ENCODE peak calls at places on chromosomes 16 and 17, in eight cellular contexts. One of them, this sample, is unnamed.

GRCh38 chr17:885971-886571 is 93.5 kb downstream of the NXN start:
- DNase-seq in HL-60: no peak
- DNase-seq in SK-N-SH: no peak
- DNase-seq in K562: no peak
- DNase-seq in HCT116: no peak
- DNase-seq in GM23338: no peak
- DNase-seq in A549: no peak
- DNase-seq in Panc1: no peak
- DNase-seq in this sample: no peak

GRCh38 chr17:80129006-80129565 is 17.8 kb downstream of the EIF4A3 start:
- DNase-seq in Panc1: no peak
- DNase-seq in A549: no peak
- DNase-seq in K562: no peak
- DNase-seq in SK-N-SH: no peak
- DNase-seq in HCT116: no peak
- DNase-seq in HL-60: no peak
- DNase-seq in GM23338: no peak
- DNase-seq in this sample: no peak

GRCh38 chr16:51365715-51366114 is 214.6 kb upstream of the SALL1 start:
- DNase-seq in Panc1: no peak
- DNase-seq in A549: no peak
- DNase-seq in HCT116: no peak
- DNase-seq in GM23338: no peak
- DNase-seq in SK-N-SH: no peak
- DNase-seq in HL-60: no peak
- DNase-seq in K562: no peak
- DNase-seq in this sample: no peak

GRCh38 chr17:10649031-10649430 is 8.1 kb downstream of the MYH3 start:
- DNase-seq in HCT116: no peak
- DNase-seq in GM23338: no peak
- DNase-seq in K562: no peak
- DNase-seq in A549: no peak
- DNase-seq in HL-60: no peak
- DNase-seq in Panc1: no peak
- DNase-seq in SK-N-SH: no peak
- DNase-seq in this sample: no peak

GRCh38 chr17:38485146-38485468 is 56.8 kb downstream of the ARHGAP23 start:
- DNase-seq in GM23338: no peak
- DNase-seq in K562: no peak
- DNase-seq in A549: no peak
- DNase-seq in SK-N-SH: no peak
- DNase-seq in HCT116: no peak
- DNase-seq in Panc1: no peak
- DNase-seq in HL-60: no peak
- DNase-seq in this sample: peak; percentile 21

GRCh38 chr16:86030116-86030515 is 131.2 kb downstream of the IRF8 start:
- DNase-seq in SK-N-SH: no peak
- DNase-seq in Panc1: no peak
- DNase-seq in HL-60: no peak
- DNase-seq in HCT116: no peak
- DNase-seq in K562: no peak
- DNase-seq in GM23338: no peak
- DNase-seq in A549: no peak
- DNase-seq in this sample: no peak

GRCh38 chr17:7589891-7590611 is at the start of gene SOX15:
- DNase-seq in HCT116: no peak
- DNase-seq in HL-60: no peak
- DNase-seq in GM23338: peak; percentile 82
- DNase-seq in SK-N-SH: peak; percentile 50
- DNase-seq in K562: no peak
- DNase-seq in A549: no peak
- DNase-seq in Panc1: no peak
- DNase-seq in this sample: no peak

GRCh38 chr17:32356750-32357149 is 6.8 kb downstream of the ZNF207 start:
- DNase-seq in HL-60: no peak
- DNase-seq in GM23338: no peak
- DNase-seq in K562: no peak
- DNase-seq in A549: no peak
- DNase-seq in Panc1: no peak
- DNase-seq in SK-N-SH: no peak
- DNase-seq in HCT116: no peak
- DNase-seq in this sample: no peak

GRCh38 chr17:40278414-40278813 is 9.3 kb upstream of the CDC6 start:
- DNase-seq in A549: no peak
- DNase-seq in Panc1: no peak
- DNase-seq in HCT116: no peak
- DNase-seq in K562: no peak
- DNase-seq in HL-60: no peak
- DNase-seq in GM23338: no peak
- DNase-seq in SK-N-SH: no peak
- DNase-seq in this sample: no peak

GRCh38 chr16:82061861-82062525 is 26.9 kb downstream of the HSD17B2 start:
- DNase-seq in HCT116: peak; percentile 64
- DNase-seq in SK-N-SH: peak; percentile 13
- DNase-seq in GM23338: peak; percentile 53
- DNase-seq in Panc1: no peak
- DNase-seq in HL-60: peak; percentile 10
- DNase-seq in K562: peak; percentile 53
- DNase-seq in A549: peak; percentile 47
- DNase-seq in this sample: no peak

GRCh38 chr17:63024716-63025115 is 58.7 kb downstream of the TANC2 start:
- DNase-seq in HL-60: no peak
- DNase-seq in GM23338: no peak
- DNase-seq in A549: no peak
- DNase-seq in SK-N-SH: no peak
- DNase-seq in Panc1: no peak
- DNase-seq in HCT116: no peak
- DNase-seq in K562: no peak
- DNase-seq in this sample: no peak

GRCh38 chr17:76667786-76668453 is 24.4 kb upstream of the ST6GALNAC1 start:
- DNase-seq in SK-N-SH: no peak
- DNase-seq in GM23338: no peak
- DNase-seq in HCT116: no peak
- DNase-seq in HL-60: no peak
- DNase-seq in A549: no peak
- DNase-seq in K562: no peak
- DNase-seq in Panc1: no peak
- DNase-seq in this sample: no peak

GRCh38 chr17:57357830-57358426 is 101.6 kb downstream of the MSI2 start:
- DNase-seq in SK-N-SH: no peak
- DNase-seq in Panc1: no peak
- DNase-seq in HCT116: no peak
- DNase-seq in GM23338: no peak
- DNase-seq in K562: no peak
- DNase-seq in A549: no peak
- DNase-seq in HL-60: no peak
- DNase-seq in this sample: peak; percentile 87

GRCh38 chr17:60256174-60256573 is 106.4 kb downstream of the CA4 start:
- DNase-seq in HL-60: no peak
- DNase-seq in GM23338: no peak
- DNase-seq in Panc1: no peak
- DNase-seq in K562: no peak
- DNase-seq in A549: no peak
- DNase-seq in SK-N-SH: no peak
- DNase-seq in HCT116: no peak
- DNase-seq in this sample: no peak

GRCh38 chr16:23694707-23695373 is 16.2 kb downstream of the PLK1 start:
- DNase-seq in K562: no peak
- DNase-seq in GM23338: peak; percentile 94
- DNase-seq in SK-N-SH: peak; percentile 56
- DNase-seq in HL-60: no peak
- DNase-seq in A549: no peak
- DNase-seq in HCT116: no peak
- DNase-seq in Panc1: no peak
- DNase-seq in this sample: no peak

GRCh38 chr17:6080711-6081430 is 10.7 kb downstream of the WSCD1 start:
- DNase-seq in A549: no peak
- DNase-seq in HCT116: no peak
- DNase-seq in GM23338: no peak
- DNase-seq in HL-60: no peak
- DNase-seq in SK-N-SH: no peak
- DNase-seq in K562: no peak
- DNase-seq in Panc1: no peak
- DNase-seq in this sample: no peak

GRCh38 chr16:5642034-5642433 is 544.4 kb upstream of the EEF2KMT start:
- DNase-seq in HCT116: no peak
- DNase-seq in A549: no peak
- DNase-seq in K562: no peak
- DNase-seq in SK-N-SH: no peak
- DNase-seq in GM23338: no peak
- DNase-seq in Panc1: no peak
- DNase-seq in HL-60: no peak
- DNase-seq in this sample: no peak

GRCh38 chr17:59752446-59752845 is 45.0 kb downstream of the VMP1 start:
- DNase-seq in Panc1: no peak
- DNase-seq in A549: no peak
- DNase-seq in HL-60: no peak
- DNase-seq in GM23338: no peak
- DNase-seq in K562: no peak
- DNase-seq in SK-N-SH: no peak
- DNase-seq in HCT116: no peak
- DNase-seq in this sample: no peak

GRCh38 chr16:8713635-8714097 is 39.2 kb downstream of the ABAT start:
- DNase-seq in HL-60: no peak
- DNase-seq in Panc1: no peak
- DNase-seq in K562: no peak
- DNase-seq in SK-N-SH: peak; percentile 49
- DNase-seq in HCT116: no peak
- DNase-seq in GM23338: no peak
- DNase-seq in A549: no peak
- DNase-seq in this sample: no peak

GRCh38 chr17:45147102-45147580 is 1.1 kb upstream of the HEXIM1 start:
- DNase-seq in HCT116: no peak
- DNase-seq in GM23338: peak; percentile 87
- DNase-seq in A549: peak; percentile 66
- DNase-seq in HL-60: no peak
- DNase-seq in Panc1: no peak
- DNase-seq in SK-N-SH: peak; percentile 86
- DNase-seq in K562: no peak
- DNase-seq in this sample: no peak
- TF ChIP-seq REST in HCT116: no peak
- TF ChIP-seq REST in GM23338: no peak
- TF ChIP-seq REST in A549: no peak
- TF ChIP-seq REST in HL-60: no peak
- TF ChIP-seq REST in Panc1: no peak
- TF ChIP-seq REST in SK-N-SH: no peak
- TF ChIP-seq REST in K562: no peak
- TF ChIP-seq REST in this sample: no peak

DNA sequence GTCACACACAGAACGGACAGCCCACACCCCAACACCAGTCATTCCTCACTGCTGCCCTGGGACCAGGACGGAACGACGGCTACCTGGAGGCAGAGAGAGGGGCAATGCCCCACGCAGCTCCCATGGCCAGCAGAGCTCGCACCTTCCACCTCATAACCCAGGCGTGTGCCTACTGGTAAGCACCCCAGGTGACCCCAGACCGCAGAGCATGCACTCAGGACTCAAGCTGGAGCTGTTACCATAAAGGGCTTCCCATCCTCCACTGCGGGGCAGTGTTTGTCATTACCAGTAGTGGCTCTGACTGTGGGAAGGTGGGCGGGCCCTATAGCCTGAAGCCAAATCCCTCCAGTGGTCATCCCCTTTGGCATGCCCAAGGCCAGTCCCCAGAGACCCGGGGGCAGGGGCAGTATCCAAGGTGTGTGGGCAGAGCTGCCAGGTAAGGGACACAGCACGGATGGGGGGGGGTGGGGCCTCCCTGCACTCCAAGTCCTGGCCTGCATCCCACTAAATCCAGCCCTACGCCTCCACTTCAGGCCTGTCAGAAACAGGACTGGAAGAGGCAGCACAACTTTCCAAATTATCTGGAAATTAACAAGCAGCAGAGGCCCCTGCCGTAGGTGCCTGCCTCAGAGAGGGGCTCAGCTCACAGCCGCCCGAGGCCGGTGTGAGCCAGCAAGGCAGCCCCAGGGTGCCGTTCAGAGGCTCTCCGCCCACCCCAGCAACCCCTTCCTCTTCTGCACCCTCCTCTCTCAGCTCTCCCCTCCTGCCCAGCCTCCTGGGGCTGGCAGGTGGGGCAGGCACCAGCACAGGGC is 4.8 kb upstream of the BCAR1 start:
- DNase-seq in SK-N-SH: no peak
- DNase-seq in GM23338: peak; percentile 67
- DNase-seq in Panc1: no peak
- DNase-seq in A549: no peak
- DNase-seq in HL-60: no peak
- DNase-seq in K562: peak; percentile 70
- DNase-seq in HCT116: no peak
- DNase-seq in this sample: no peak
- TF ChIP-seq REST in SK-N-SH: no peak
- TF ChIP-seq REST in GM23338: no peak
- TF ChIP-seq REST in Panc1: no peak
- TF ChIP-seq REST in A549: no peak
- TF ChIP-seq REST in HL-60: no peak
- TF ChIP-seq REST in K562: no peak
- TF ChIP-seq REST in HCT116: no peak
- TF ChIP-seq REST in this sample: no peak

GRCh38 chr17:50274945-50275221 is 617 bp downstream of the TMEM92 start:
- DNase-seq in K562: no peak
- DNase-seq in HCT116: no peak
- DNase-seq in A549: no peak
- DNase-seq in HL-60: no peak
- DNase-seq in GM23338: no peak
- DNase-seq in Panc1: no peak
- DNase-seq in SK-N-SH: no peak
- DNase-seq in this sample: no peak
- TF ChIP-seq REST in K562: no peak
- TF ChIP-seq REST in HCT116: no peak
- TF ChIP-seq REST in A549: no peak
- TF ChIP-seq REST in HL-60: no peak
- TF ChIP-seq REST in GM23338: no peak
- TF ChIP-seq REST in Panc1: no peak
- TF ChIP-seq REST in SK-N-SH: no peak
- TF ChIP-seq REST in this sample: no peak

GRCh38 chr17:12732366-12732765 is 56.9 kb upstream of the ARHGAP44 start:
- DNase-seq in GM23338: no peak
- DNase-seq in A549: no peak
- DNase-seq in HCT116: no peak
- DNase-seq in Panc1: no peak
- DNase-seq in SK-N-SH: no peak
- DNase-seq in HL-60: no peak
- DNase-seq in K562: no peak
- DNase-seq in this sample: no peak

GRCh38 chr17:12730421-12730820 is 58.9 kb upstream of the ARHGAP44 start:
- DNase-seq in Panc1: no peak
- DNase-seq in SK-N-SH: no peak
- DNase-seq in HCT116: no peak
- DNase-seq in GM23338: no peak
- DNase-seq in A549: no peak
- DNase-seq in K562: no peak
- DNase-seq in HL-60: no peak
- DNase-seq in this sample: no peak

GRCh38 chr17:12731839-12732238 is 57.5 kb upstream of the ARHGAP44 start:
- DNase-seq in SK-N-SH: no peak
- DNase-seq in HL-60: no peak
- DNase-seq in A549: no peak
- DNase-seq in Panc1: no peak
- DNase-seq in GM23338: no peak
- DNase-seq in K562: no peak
- DNase-seq in HCT116: no peak
- DNase-seq in this sample: no peak

GRCh38 chr17:12729086-12729485 is 60.2 kb upstream of the ARHGAP44 start:
- DNase-seq in K562: no peak
- DNase-seq in Panc1: no peak
- DNase-seq in SK-N-SH: no peak
- DNase-seq in HL-60: no peak
- DNase-seq in A549: no peak
- DNase-seq in HCT116: no peak
- DNase-seq in GM23338: no peak
- DNase-seq in this sample: no peak

GRCh38 chr17:12730931-12731521 is 58.3 kb upstream of the ARHGAP44 start:
- DNase-seq in SK-N-SH: no peak
- DNase-seq in Panc1: no peak
- DNase-seq in HL-60: no peak
- DNase-seq in GM23338: peak; percentile 68
- DNase-seq in HCT116: peak; percentile 66
- DNase-seq in K562: no peak
- DNase-seq in A549: peak; percentile 9
- DNase-seq in this sample: no peak
- TF ChIP-seq REST in SK-N-SH: no peak
- TF ChIP-seq REST in Panc1: no peak
- TF ChIP-seq REST in HL-60: no peak
- TF ChIP-seq REST in GM23338: no peak
- TF ChIP-seq REST in HCT116: no peak
- TF ChIP-seq REST in K562: no peak
- TF ChIP-seq REST in A549: no peak
- TF ChIP-seq REST in this sample: no peak